ENCODE peak calls at places on chromosome 10, in eight cellular contexts. One of them, this sample, is unnamed.

GRCh38 chr10:43220971-43221418 is 45.9 kb downstream of the RASGEF1A start:
- DNase-seq in ovary: no peak
- DNase-seq in transverse colon: peak; percentile 5
- DNase-seq in mammary epithelial cell: no peak
- DNase-seq in fibroblast of lung: no peak
- DNase-seq in MM.1S: no peak
- DNase-seq in tibial nerve: no peak
- DNase-seq in WERI-Rb-1: peak; percentile 3
- DNase-seq in this sample: peak; percentile 20

GRCh38 chr10:43225787-43226153 is 41.1 kb downstream of the RASGEF1A start:
- DNase-seq in ovary: no peak
- DNase-seq in transverse colon: peak; percentile 3
- DNase-seq in mammary epithelial cell: no peak
- DNase-seq in fibroblast of lung: no peak
- DNase-seq in MM.1S: no peak
- DNase-seq in tibial nerve: no peak
- DNase-seq in WERI-Rb-1: peak; percentile 3
- DNase-seq in this sample: peak; percentile 39

GRCh38 chr10:24920907-24921881 is 31.2 kb downstream of the PRTFDC1 start:
- DNase-seq in ovary: peak; percentile 60
- DNase-seq in transverse colon: peak; percentile 45
- DNase-seq in mammary epithelial cell: peak; percentile 86
- DNase-seq in fibroblast of lung: peak; percentile 98
- DNase-seq in MM.1S: no peak
- DNase-seq in tibial nerve: no peak
- DNase-seq in WERI-Rb-1: no peak
- DNase-seq in this sample: peak; percentile 56

GRCh38 chr10:35006836-35007235 is 83.3 kb downstream of the CUL2 start:
- DNase-seq in ovary: no peak
- DNase-seq in transverse colon: no peak
- DNase-seq in mammary epithelial cell: no peak
- DNase-seq in fibroblast of lung: peak; percentile 78
- DNase-seq in MM.1S: no peak
- DNase-seq in tibial nerve: no peak
- DNase-seq in WERI-Rb-1: no peak
- DNase-seq in this sample: no peak

GRCh38 chr10:1462994-1463633 is 274.2 kb downstream of the ADARB2 start:
- DNase-seq in ovary: no peak
- DNase-seq in transverse colon: no peak
- DNase-seq in mammary epithelial cell: no peak
- DNase-seq in fibroblast of lung: no peak
- DNase-seq in MM.1S: no peak
- DNase-seq in tibial nerve: no peak
- DNase-seq in WERI-Rb-1: no peak
- DNase-seq in this sample: no peak

GRCh38 chr10:21317902-21318301 is 207.6 kb downstream of the SKIDA1 start:
- DNase-seq in ovary: no peak
- DNase-seq in transverse colon: no peak
- DNase-seq in mammary epithelial cell: peak; percentile 29
- DNase-seq in fibroblast of lung: peak; percentile 73
- DNase-seq in MM.1S: no peak
- DNase-seq in tibial nerve: no peak
- DNase-seq in WERI-Rb-1: no peak
- DNase-seq in this sample: no peak

GRCh38 chr10:103828107-103828506 is 27.3 kb downstream of the SH3PXD2A start:
- DNase-seq in ovary: no peak
- DNase-seq in transverse colon: no peak
- DNase-seq in mammary epithelial cell: peak; percentile 96
- DNase-seq in fibroblast of lung: no peak
- DNase-seq in MM.1S: no peak
- DNase-seq in tibial nerve: no peak
- DNase-seq in WERI-Rb-1: peak; percentile 52
- DNase-seq in this sample: no peak

GRCh38 chr10:293636-294035 is 158.4 kb downstream of the ZMYND11 start:
- DNase-seq in ovary: no peak
- DNase-seq in transverse colon: no peak
- DNase-seq in mammary epithelial cell: no peak
- DNase-seq in fibroblast of lung: no peak
- DNase-seq in MM.1S: no peak
- DNase-seq in tibial nerve: no peak
- DNase-seq in WERI-Rb-1: no peak
- DNase-seq in this sample: no peak

GRCh38 chr10:112071596-112072133 is 111.9 kb downstream of the GPAM start:
- DNase-seq in ovary: no peak
- DNase-seq in transverse colon: no peak
- DNase-seq in mammary epithelial cell: peak; percentile 1
- DNase-seq in fibroblast of lung: no peak
- DNase-seq in MM.1S: no peak
- DNase-seq in tibial nerve: no peak
- DNase-seq in WERI-Rb-1: no peak
- DNase-seq in this sample: no peak

GRCh38 chr10:4541292-4541691 is 284.7 kb upstream of the AKR1E2 start:
- DNase-seq in ovary: no peak
- DNase-seq in transverse colon: peak; percentile 19
- DNase-seq in mammary epithelial cell: peak; percentile 97
- DNase-seq in fibroblast of lung: peak; percentile 88
- DNase-seq in MM.1S: no peak
- DNase-seq in tibial nerve: no peak
- DNase-seq in WERI-Rb-1: no peak
- DNase-seq in this sample: no peak

GRCh38 chr10:3126741-3127342 is 45.7 kb downstream of the PITRM1 start:
- DNase-seq in ovary: no peak
- DNase-seq in transverse colon: peak; percentile 60
- DNase-seq in mammary epithelial cell: no peak
- DNase-seq in fibroblast of lung: no peak
- DNase-seq in MM.1S: no peak
- DNase-seq in tibial nerve: no peak
- DNase-seq in WERI-Rb-1: peak; percentile 88
- DNase-seq in this sample: no peak

GRCh38 chr10:3124412-3125175 is 48.0 kb downstream of the PITRM1 start:
- DNase-seq in ovary: no peak
- DNase-seq in transverse colon: no peak
- DNase-seq in mammary epithelial cell: no peak
- DNase-seq in fibroblast of lung: no peak
- DNase-seq in MM.1S: no peak
- DNase-seq in tibial nerve: no peak
- DNase-seq in WERI-Rb-1: no peak
- DNase-seq in this sample: no peak

GRCh38 chr10:3126249-3126648 is 46.3 kb downstream of the PITRM1 start:
- DNase-seq in ovary: no peak
- DNase-seq in transverse colon: no peak
- DNase-seq in mammary epithelial cell: no peak
- DNase-seq in fibroblast of lung: no peak
- DNase-seq in MM.1S: no peak
- DNase-seq in tibial nerve: no peak
- DNase-seq in WERI-Rb-1: no peak
- DNase-seq in this sample: no peak

GRCh38 chr10:3123571-3124411 is 48.8 kb downstream of the PITRM1 start:
- DNase-seq in ovary: no peak
- DNase-seq in transverse colon: no peak
- DNase-seq in mammary epithelial cell: no peak
- DNase-seq in fibroblast of lung: no peak
- DNase-seq in MM.1S: no peak
- DNase-seq in tibial nerve: no peak
- DNase-seq in WERI-Rb-1: no peak
- DNase-seq in this sample: no peak

DNA sequence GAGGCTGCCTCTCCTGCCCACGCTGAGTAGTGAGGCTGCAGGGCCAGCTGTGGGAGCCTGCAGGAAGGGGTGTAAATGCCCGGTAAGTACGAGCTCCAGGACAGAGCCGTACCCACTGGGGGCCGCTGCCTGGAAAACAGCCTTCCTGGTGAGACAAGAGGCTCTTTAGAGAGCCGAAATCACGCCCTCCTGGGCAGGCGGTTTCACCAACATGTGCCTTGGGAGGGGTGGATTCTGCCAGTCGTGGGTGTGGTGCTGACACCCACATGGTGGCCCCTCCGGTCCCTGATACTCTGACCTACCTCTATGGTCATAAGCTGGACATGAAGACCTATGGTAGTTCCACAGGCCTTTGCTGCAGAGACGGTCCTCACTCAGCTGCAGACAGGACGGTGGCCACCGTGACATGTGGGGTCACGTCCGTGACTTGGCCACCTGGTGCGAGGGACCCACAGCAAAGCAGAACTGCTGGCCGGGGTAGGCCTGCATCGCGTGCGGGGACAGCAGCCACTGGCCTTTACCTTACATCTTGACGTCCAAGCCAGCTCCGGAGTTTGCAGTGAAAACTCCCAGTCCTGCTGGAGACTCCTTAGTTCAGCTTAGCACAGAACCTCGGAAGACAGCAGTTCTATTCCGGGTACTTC is 46.9 kb downstream of the PITRM1 start:
- DNase-seq in ovary: no peak
- DNase-seq in transverse colon: no peak
- DNase-seq in mammary epithelial cell: no peak
- DNase-seq in fibroblast of lung: no peak
- DNase-seq in MM.1S: no peak
- DNase-seq in tibial nerve: no peak
- DNase-seq in WERI-Rb-1: no peak
- DNase-seq in this sample: no peak
- H3K36me3 ChIP-seq in ovary: no peaks in the 10 kb centered on the region
- H3K36me3 ChIP-seq in transverse colon: no peaks in the 10 kb centered on the region
- H3K36me3 ChIP-seq in mammary epithelial cell: peaks cover 39% of the 10 kb centered on the region
- H3K36me3 ChIP-seq in fibroblast of lung: peaks cover 36% of the 10 kb centered on the region
- H3K36me3 ChIP-seq in MM.1S: no peaks in the 10 kb centered on the region
- H3K36me3 ChIP-seq in tibial nerve: no peaks in the 10 kb centered on the region
- H3K36me3 ChIP-seq in WERI-Rb-1: no peaks in the 10 kb centered on the region
- H3K36me3 ChIP-seq in this sample: no peaks in the 10 kb centered on the region

GRCh38 chr10:75406158-75407065 is 4.8 kb upstream of the ZNF503 start:
- DNase-seq in ovary: peak; percentile 39
- DNase-seq in transverse colon: no peak
- DNase-seq in mammary epithelial cell: peak; percentile 58
- DNase-seq in fibroblast of lung: no peak
- DNase-seq in MM.1S: no peak
- DNase-seq in tibial nerve: no peak
- DNase-seq in WERI-Rb-1: no peak
- DNase-seq in this sample: no peak

GRCh38 chr10:75404023-75404334 is 2.4 kb upstream of the ZNF503 start:
- DNase-seq in ovary: no peak
- DNase-seq in transverse colon: no peak
- DNase-seq in mammary epithelial cell: no peak
- DNase-seq in fibroblast of lung: no peak
- DNase-seq in MM.1S: no peak
- DNase-seq in tibial nerve: no peak
- DNase-seq in WERI-Rb-1: no peak
- DNase-seq in this sample: no peak

GRCh38 chr10:75405201-75406143 is 3.9 kb upstream of the ZNF503 start:
- DNase-seq in ovary: peak; percentile 64
- DNase-seq in transverse colon: peak; percentile 20
- DNase-seq in mammary epithelial cell: peak; percentile 56
- DNase-seq in fibroblast of lung: peak; percentile 31
- DNase-seq in MM.1S: no peak
- DNase-seq in tibial nerve: no peak
- DNase-seq in WERI-Rb-1: peak; percentile 90
- DNase-seq in this sample: no peak

GRCh38 chr10:75403144-75404022 is 1.8 kb upstream of the ZNF503 start:
- DNase-seq in ovary: peak; percentile 76
- DNase-seq in transverse colon: peak; percentile 37
- DNase-seq in mammary epithelial cell: peak; percentile 48
- DNase-seq in fibroblast of lung: peak; percentile 35
- DNase-seq in MM.1S: no peak
- DNase-seq in tibial nerve: peak; percentile 14
- DNase-seq in WERI-Rb-1: peak; percentile 57
- DNase-seq in this sample: peak; percentile 66

DNA sequence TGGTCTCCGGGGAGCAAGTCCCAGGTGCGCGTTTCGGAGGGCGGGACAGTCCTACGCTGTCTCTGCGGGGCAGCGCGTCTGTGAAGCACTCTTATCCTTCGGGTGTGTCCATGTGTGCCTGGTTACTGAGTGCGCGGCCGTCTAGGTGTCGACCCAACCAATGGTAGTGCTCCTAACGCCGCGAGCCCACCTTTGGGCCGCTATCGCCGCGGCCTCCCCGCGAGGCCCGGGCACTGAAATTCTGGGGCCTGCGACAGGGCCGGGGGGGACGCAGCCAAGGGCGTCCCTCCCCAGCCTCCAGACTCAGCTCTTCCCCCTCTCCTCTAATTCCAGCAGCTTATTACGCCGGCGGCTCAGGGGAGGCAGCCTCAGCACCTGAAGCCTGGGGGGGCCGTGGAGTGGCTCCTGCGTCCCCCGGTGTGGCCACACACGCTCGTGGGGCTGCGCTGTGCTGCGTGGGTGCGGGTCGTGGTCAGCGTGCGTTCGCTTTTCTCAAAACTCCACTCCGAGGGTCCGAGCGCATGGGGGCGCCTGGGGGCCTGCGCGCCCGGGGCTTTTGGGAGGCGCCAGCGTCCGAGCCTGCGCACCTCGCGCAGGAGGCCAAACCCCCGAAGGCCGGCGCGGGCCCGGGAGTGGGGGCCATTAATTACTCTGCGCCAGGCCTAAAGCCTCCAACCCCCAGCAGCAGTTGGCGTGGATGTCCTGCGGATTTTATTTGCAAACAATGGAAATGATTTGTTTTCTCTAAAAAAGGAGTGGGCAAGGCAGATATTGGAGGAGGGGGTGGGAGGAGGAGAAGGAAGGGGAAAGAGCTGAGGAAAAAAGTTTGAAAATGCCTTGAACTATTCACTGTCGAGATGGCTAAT is 3.0 kb upstream of the ZNF503 start:
- DNase-seq in ovary: peak; percentile 78
- DNase-seq in transverse colon: peak; percentile 65
- DNase-seq in mammary epithelial cell: peak; percentile 51
- DNase-seq in fibroblast of lung: no peak
- DNase-seq in MM.1S: peak; percentile 75
- DNase-seq in tibial nerve: no peak
- DNase-seq in WERI-Rb-1: peak; percentile 62
- DNase-seq in this sample: peak; percentile 56
- H3K4me3 ChIP-seq in ovary: peak overlapping the region; percentile 93
- H3K4me3 ChIP-seq in transverse colon: peak overlapping the region; percentile 70
- H3K4me3 ChIP-seq in mammary epithelial cell: peak overlapping the region; percentile 98
- H3K4me3 ChIP-seq in fibroblast of lung: peak overlapping the region; percentile 79
- H3K4me3 ChIP-seq in MM.1S: peak overlapping the region; percentile 99
- H3K4me3 ChIP-seq in tibial nerve: peak overlapping the region; percentile 85
- H3K4me3 ChIP-seq in WERI-Rb-1: peak overlapping the region; percentile 98
- H3K4me3 ChIP-seq in this sample: peak overlapping the region; percentile 95

GRCh38 chr10:128060341-128060851 is 65.8 kb downstream of the MKI67 start:
- DNase-seq in ovary: no peak
- DNase-seq in transverse colon: no peak
- DNase-seq in mammary epithelial cell: no peak
- DNase-seq in fibroblast of lung: no peak
- DNase-seq in MM.1S: no peak
- DNase-seq in tibial nerve: peak; percentile 8
- DNase-seq in WERI-Rb-1: no peak
- DNase-seq in this sample: no peak
- H3K36me3 ChIP-seq in ovary: no peaks in the 10 kb centered on the region
- H3K36me3 ChIP-seq in transverse colon: no peaks in the 10 kb centered on the region
- H3K36me3 ChIP-seq in mammary epithelial cell: peaks cover 50% of the 10 kb centered on the region
- H3K36me3 ChIP-seq in fibroblast of lung: no peaks in the 10 kb centered on the region
- H3K36me3 ChIP-seq in MM.1S: no peaks in the 10 kb centered on the region
- H3K36me3 ChIP-seq in tibial nerve: no peaks in the 10 kb centered on the region
- H3K36me3 ChIP-seq in WERI-Rb-1: no peaks in the 10 kb centered on the region
- H3K36me3 ChIP-seq in this sample: no peaks in the 10 kb centered on the region

DNA sequence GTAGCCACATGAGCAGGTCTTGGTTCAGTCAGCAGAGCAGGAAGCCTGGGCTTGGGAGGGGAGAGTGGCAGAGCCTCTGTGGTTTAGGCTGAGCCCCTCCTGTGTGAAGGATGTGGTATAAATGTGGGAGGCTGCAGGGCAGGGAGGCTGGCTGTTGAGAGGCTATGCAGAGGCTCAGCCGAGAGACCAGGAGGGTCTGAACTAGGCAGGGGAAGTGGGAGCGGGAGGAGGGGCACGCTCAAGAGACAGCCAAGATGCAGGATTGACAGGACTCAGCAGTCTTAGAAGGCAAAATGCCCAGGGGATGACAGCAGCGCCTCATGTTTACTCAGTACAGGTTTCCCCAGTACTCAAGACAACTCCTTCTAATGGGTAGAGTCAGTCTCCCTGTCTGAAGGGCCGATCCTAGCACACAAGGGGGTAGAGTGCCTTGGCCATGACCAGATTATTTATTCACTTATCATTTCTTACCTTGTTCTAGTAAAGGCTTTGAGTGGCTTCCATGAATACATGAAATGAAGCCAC is 24.4 kb downstream of the BTBD16 start:
- DNase-seq in ovary: no peak
- DNase-seq in transverse colon: no peak
- DNase-seq in mammary epithelial cell: no peak
- DNase-seq in fibroblast of lung: no peak
- DNase-seq in MM.1S: no peak
- DNase-seq in tibial nerve: no peak
- DNase-seq in WERI-Rb-1: no peak
- DNase-seq in this sample: no peak
- H3K4me3 ChIP-seq in ovary: no peak overlapping the region
- H3K4me3 ChIP-seq in transverse colon: no peak overlapping the region
- H3K4me3 ChIP-seq in mammary epithelial cell: no peak overlapping the region
- H3K4me3 ChIP-seq in fibroblast of lung: no peak overlapping the region
- H3K4me3 ChIP-seq in MM.1S: no peak overlapping the region
- H3K4me3 ChIP-seq in tibial nerve: no peak overlapping the region
- H3K4me3 ChIP-seq in WERI-Rb-1: no peak overlapping the region
- H3K4me3 ChIP-seq in this sample: no peak overlapping the region

This sample was measured in right lobe of liver.